ENCODE peak calls at places on chromosomes 2 and 18, in six cellular contexts. E is naive thymus-derived CD8-positive, alpha-beta T cell; J is left ventricle myocardium inferior; V is HTR-8/SVneo; S is COR-L47; T is ACHN. C is an unnamed sample.

GRCh38 chr18:67486534-67486933 is 30.0 kb downstream of the DSEL start:
- DNase-seq in E (no peak), J (no peak), V (no peak), S (no peak), T (no peak), C (no peak)

GRCh38 chr2:158598856-158599517 is 142.2 kb downstream of the PKP4 start:
- DNase-seq in E (no peak), J (no peak), V (no peak), S (no peak), T (no peak), C (no peak)

GRCh38 chr2:36780231-36780808 is 83.8 kb downstream of the VIT start:
- DNase-seq in E (no peak), J (no peak), V (peak), S (peak), T (peak), C (peak)

GRCh38 chr18:11512096-11513030 is 97.0 kb upstream of the SLC35G4 start:
- DNase-seq in E (no peak), J (no peak), V (no peak), S (no peak), T (peak), C (peak)

GRCh38 chr18:1350931-1351450 is 446.3 kb downstream of the ADCYAP1 start:
- DNase-seq in E (no peak), J (no peak), V (no peak), S (no peak), T (no peak), C (no peak)

GRCh38 chr2:220569380-220569779 is 942.0 kb downstream of the SLC4A3 start:
- DNase-seq in E (no peak), J (no peak), V (no peak), S (peak), T (no peak), C (no peak)

GRCh38 chr2:216350214-216350789 is 22.0 kb downstream of the MARCHF4 start:
- DNase-seq in E (no peak), J (no peak), V (peak), S (no peak), T (peak), C (peak)

GRCh38 chr2:219019436-219019835 is 21.9 kb downstream of the CFAP65 start:
- DNase-seq in E (no peak), J (no peak), V (no peak), S (no peak), T (no peak), C (no peak)

GRCh38 chr2:235613671-235614070 is 119.8 kb downstream of the AGAP1 start:
- DNase-seq in E (no peak), J (no peak), V (no peak), S (peak), T (no peak), C (no peak)

GRCh38 chr2:150472122-150472899 is 15.2 kb downstream of the RND3 start:
- DNase-seq in E (no peak), J (peak), V (no peak), S (no peak), T (peak), C (peak)

GRCh38 chr2:3171564-3172264 is 205.9 kb downstream of the EIPR1 start:
- DNase-seq in E (no peak), J (no peak), V (no peak), S (no peak), T (no peak), C (no peak)

GRCh38 chr2:1499033-1499795 is 86.0 kb downstream of the TPO start:
- DNase-seq in E (no peak), J (no peak), V (no peak), S (no peak), T (no peak), C (no peak)

C was measured in fibroblast of pulmonary artery.